ENCODE peak calls at places on chromosomes 6 and 20, in four cellular contexts. V is prostate gland, H is MM.1S, U is fibroblast of pulmonary artery. T is an unnamed sample.
A peak's percentile ranks its signal among the peaks of the same experiment; 100 is the strongest.

GRCh38 chr20:34269996-34270627 is 28.9 kb downstream of the ASIP start:
- DNase-seq in V (peak; percentile 78), H (no peak), U (peak; percentile 89), T (no peak)

GRCh38 chr6:138869343-138869742 is 73.5 kb downstream of the ECT2L start:
- DNase-seq in V (no peak), H (no peak), U (peak; percentile 22), T (no peak)

GRCh38 chr20:6769953-6770831 is 2.7 kb downstream of the BMP2 start:
- DNase-seq in V (peak; percentile 10), H (no peak), U (peak; percentile 58), T (no peak)

GRCh38 chr6:87914637-87915395 is 132.8 kb upstream of the SPACA1 start:
- DNase-seq in V (no peak), H (peak; percentile 39), U (no peak), T (no peak)

GRCh38 chr20:63428906-63429575 is 43.4 kb downstream of the KCNQ2 start:
- DNase-seq in V (no peak), H (no peak), U (no peak), T (no peak)

GRCh38 chr20:58718729-58719128 is 26.1 kb downstream of the NPEPL1 start:
- DNase-seq in V (peak; percentile 3), H (no peak), U (no peak), T (no peak)

GRCh38 chr20:46226602-46227001 is 81.7 kb downstream of the CDH22 start:
- DNase-seq in V (no peak), H (no peak), U (no peak), T (no peak)

GRCh38 chr20:61896058-61896961 is 169.4 kb downstream of the TAF4 start:
- DNase-seq in V (no peak), H (peak; percentile 26), U (peak; percentile 51), T (no peak)

GRCh38 chr6:4180653-4181255 is 45.4 kb upstream of the ECI2 start:
- DNase-seq in V (no peak), H (no peak), U (peak; percentile 53), T (peak; percentile 37)

GRCh38 chr6:12288844-12289654 is 1.1 kb upstream of the EDN1 start:
- DNase-seq in V (peak; percentile 62), H (peak; percentile 57), U (peak; percentile 81), T (no peak)

GRCh38 chr6:57173056-57173885 is 1.1 kb downstream of the BAG2 start:
- DNase-seq in V (no peak), H (peak; percentile 27), U (peak; percentile 43), T (no peak)

GRCh38 chr6:83153958-83154357 is 39.1 kb downstream of the PGM3 start:
- DNase-seq in V (no peak), H (no peak), U (peak; percentile 13), T (no peak)

GRCh38 chr6:7673063-7673536 is 52.8 kb upstream of the BMP6 start:
- DNase-seq in V (no peak), H (no peak), U (peak; percentile 42), T (no peak)
- TF ChIP-seq CTCF in V (no peak), H (no peak), U (no peak), T (no peak)

GRCh38 chr20:57474191-57474590 is 50.7 kb downstream of the CTCFL start:
- DNase-seq in V (no peak), H (no peak), U (no peak), T (no peak)
- H3K4me3 ChIP-seq in V (no peak overlapping the region), H (no peak overlapping the region), U (no peak overlapping the region), T (no peak overlapping the region)

GRCh38 chr20:22805970-22806369 is 221.6 kb upstream of the FOXA2 start:
- DNase-seq in V (no peak), H (no peak), U (no peak), T (no peak)

GRCh38 chr20:22807646-22808045 is 223.3 kb upstream of the FOXA2 start:
- DNase-seq in V (peak; percentile 68), H (no peak), U (no peak), T (no peak)

GRCh38 chr20:22808628-22809027 is 224.3 kb upstream of the FOXA2 start:
- DNase-seq in V (no peak), H (no peak), U (no peak), T (no peak)

GRCh38 chr20:22805219-22805618 is 220.8 kb upstream of the FOXA2 start:
- DNase-seq in V (no peak), H (no peak), U (peak; percentile 95), T (no peak)

DNA sequence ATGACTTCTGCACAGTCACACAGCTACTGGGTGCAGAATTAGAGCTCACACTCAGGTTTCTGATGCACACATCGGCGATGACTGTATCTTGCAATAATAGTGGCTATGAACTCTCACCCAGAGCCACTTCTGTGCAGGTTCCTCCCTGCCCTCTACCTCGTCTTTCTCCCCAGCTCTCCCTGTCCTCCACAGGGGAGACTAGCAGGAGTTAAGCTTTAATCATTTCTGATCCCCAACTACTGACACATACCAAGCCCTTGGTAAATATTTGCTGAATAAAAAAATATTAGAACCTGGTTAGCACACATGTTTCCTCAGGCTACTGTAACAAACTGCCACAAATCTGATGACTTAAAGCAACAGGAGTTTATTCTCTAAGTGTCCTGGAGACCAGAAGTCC is 222.7 kb upstream of the FOXA2 start:
- DNase-seq in V (no peak), H (no peak), U (no peak), T (no peak)
- TF ChIP-seq CTCF in V (no peak), H (no peak), U (no peak), T (no peak)

GRCh38 chr6:44219053-44219814 is 2.5 kb downstream of the MYMX start:
- DNase-seq in V (peak; percentile 54), H (peak; percentile 84), U (peak; percentile 58), T (no peak)

GRCh38 chr6:44217332-44218143 is 812 bp downstream of the MYMX start:
- DNase-seq in V (no peak), H (no peak), U (no peak), T (no peak)

GRCh38 chr6:44219815-44220784 is 3.3 kb upstream of the SLC29A1 start:
- DNase-seq in V (no peak), H (no peak), U (no peak), T (no peak)

GRCh38 chr6:44214307-44214706 is 2.4 kb upstream of the MYMX start:
- DNase-seq in V (no peak), H (no peak), U (no peak), T (no peak)

GRCh38 chr6:44216677-44217331 is at the start of gene MYMX:
- DNase-seq in V (no peak), H (no peak), U (no peak), T (no peak)
- H3K4me3 ChIP-seq in V (no peak within 1 kb of the TSS), H (no peak within 1 kb of the TSS), U (no peak within 1 kb of the TSS), T (no peak within 1 kb of the TSS)

GRCh38 chr6:37388578-37388977 is 34.8 kb downstream of the RNF8 start:
- DNase-seq in V (no peak), H (no peak), U (no peak), T (no peak)

GRCh38 chr6:37391100-37391499 is 37.3 kb downstream of the RNF8 start:
- DNase-seq in V (peak; percentile 14), H (no peak), U (no peak), T (no peak)

GRCh38 chr6:37393530-37393929 is 39.5 kb upstream of the CMTR1 start:
- DNase-seq in V (no peak), H (no peak), U (no peak), T (no peak)

DNA sequence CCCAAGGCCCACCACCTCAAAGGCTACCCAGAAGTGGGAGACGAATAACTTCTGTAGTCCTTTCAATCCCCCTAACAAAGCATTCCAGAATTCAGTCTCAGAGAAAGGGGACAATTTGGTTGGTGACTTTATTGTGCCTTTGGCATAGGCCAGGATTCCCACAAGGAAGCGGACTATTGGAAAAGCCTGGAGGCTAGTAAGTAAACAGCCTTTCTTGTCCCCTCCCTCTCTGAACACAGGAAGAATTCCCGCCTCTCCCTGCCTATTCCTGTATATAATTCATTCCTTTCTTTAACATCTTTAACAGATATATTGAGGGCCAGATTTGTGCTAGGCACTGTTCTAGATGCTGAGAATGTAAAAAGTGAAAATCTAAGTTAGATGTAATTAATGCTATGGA is 36.1 kb downstream of the RNF8 start:
- DNase-seq in V (no peak), H (no peak), U (no peak), T (no peak)
- TF ChIP-seq CTCF in V (no peak), H (no peak), U (no peak), T (no peak)

DNA sequence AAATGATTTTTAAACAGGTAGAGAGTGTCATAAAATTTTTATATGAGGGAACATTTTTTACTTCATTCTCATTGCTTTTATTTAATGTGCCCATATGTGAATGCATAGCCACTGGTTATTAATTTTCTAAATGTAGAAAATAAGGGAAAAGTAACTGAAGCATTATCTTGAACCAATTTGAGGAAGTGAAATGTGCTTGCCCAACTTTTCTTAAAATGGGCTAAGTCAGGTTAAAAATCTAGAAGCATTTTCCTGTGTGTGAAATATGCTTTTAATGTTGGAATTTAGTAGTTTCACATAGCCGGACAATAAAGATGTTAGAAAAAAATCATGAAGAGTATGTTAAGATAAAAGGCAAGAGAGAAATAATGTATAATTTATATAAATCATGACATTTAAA is 3.8 kb downstream of the SEC23B start:
- DNase-seq in V (no peak), H (no peak), U (no peak), T (no peak)
- H3K4me3 ChIP-seq in V (no peak overlapping the region), H (no peak overlapping the region), U (no peak overlapping the region), T (no peak overlapping the region)

GRCh38 chr6:160767647-160768019 is 65.6 kb downstream of the PLG start:
- DNase-seq in V (no peak), H (no peak), U (no peak), T (no peak)
- TF ChIP-seq CTCF in V (no peak), H (no peak), U (no peak), T (no peak)

GRCh38 chr6:42786525-42786985 is 4.7 kb downstream of the BICRAL start:
- DNase-seq in V (no peak), H (no peak), U (no peak), T (no peak)
- H3K4me3 ChIP-seq in V (no peak overlapping the region), H (no peak overlapping the region), U (no peak overlapping the region), T (no peak overlapping the region)

GRCh38 chr6:128516514-128516898 is 3.9 kb downstream of the PTPRK start:
- DNase-seq in V (no peak), H (peak; percentile 6), U (peak; percentile 40), T (no peak)
- TF ChIP-seq CTCF in V (no peak), H (no peak), U (peak; percentile 30), T (no peak)

T was measured in GM12864.